ENCODE peak calls at places on chromosomes 16 and 17, in five cellular contexts. V is breast epithelium, U is heart left ventricle, Y is IMR-90, M is stomach. P is an unnamed sample. For H3K4me1, the result is how much of the 10 kb centered on the place peaks cover.

GRCh38 chr17:49748791-49749190 is 15.1 kb downstream of the FAM117A start:
- DNase-seq in M (no peak), U (no peak), Y (no peak), V (no peak), P (no peak)

GRCh38 chr16:85211247-85211910 is 99.1 kb upstream of the CIBAR2 start:
- DNase-seq in U (no peak), M (no peak), Y (no peak), V (no peak), P (no peak)

GRCh38 chr17:17798573-17799255 is 38.1 kb downstream of the SREBF1 start:
- DNase-seq in V (no peak), Y (no peak), U (no peak), M (no peak), P (no peak)

GRCh38 chr16:10213748-10214147 is 31.5 kb upstream of the GRIN2A start:
- DNase-seq in U (no peak), Y (no peak), M (no peak), V (no peak), P (no peak)

GRCh38 chr16:1754204-1754603 is 17.1 kb downstream of the NME3 start:
- DNase-seq in V (no peak), U (no peak), Y (no peak), M (no peak), P (no peak)

GRCh38 chr16:69870761-69871160 is 80.4 kb upstream of the CLEC18A start:
- DNase-seq in V (no peak), Y (no peak), U (no peak), M (no peak), P (no peak)

GRCh38 chr17:28928061-28928460 is 23.3 kb downstream of the PHF12 start:
- DNase-seq in V (no peak), U (no peak), M (no peak), Y (peak), P (no peak)

GRCh38 chr17:57484081-57484666 is 227.9 kb downstream of the MSI2 start:
- DNase-seq in U (no peak), V (no peak), Y (peak), M (no peak), P (no peak)

GRCh38 chr16:17176199-17176598 is 294.6 kb downstream of the XYLT1 start:
- DNase-seq in M (no peak), V (no peak), Y (no peak), U (no peak), P (no peak)

GRCh38 chr17:7912927-7913524 is 3.1 kb downstream of the RNF227 start:
- DNase-seq in M (no peak), Y (peak), U (no peak), V (no peak), P (no peak)
- H3K4me1 ChIP-seq in M (under half), Y (under half), U (under half), V (under half), P (under half)

GRCh38 chr16:3595521-3596021 is 15.8 kb downstream of the SLX4 start:
- DNase-seq in V (no peak), Y (no peak), U (no peak), M (no peak), P (no peak)

GRCh38 chr16:3596101-3596861 is 15.1 kb downstream of the SLX4 start:
- DNase-seq in V (no peak), M (no peak), Y (no peak), U (no peak), P (no peak)

GRCh38 chr16:3597226-3597625 is 14.2 kb downstream of the SLX4 start:
- DNase-seq in M (no peak), U (no peak), Y (no peak), V (no peak), P (no peak)

GRCh38 chr16:3594316-3595109 is 16.9 kb downstream of the SLX4 start:
- DNase-seq in M (no peak), U (no peak), V (no peak), Y (no peak), P (no peak)

GRCh38 chr16:3595110-3595486 is 16.3 kb downstream of the SLX4 start:
- DNase-seq in Y (no peak), U (no peak), M (no peak), V (no peak), P (no peak)
- TF ChIP-seq POLR2A in Y (no peak), U (no peak), M (no peak), V (no peak), P (no peak)

GRCh38 chr16:88963583-88963982 is 13.4 kb downstream of the CBFA2T3 start:
- DNase-seq in U (no peak), V (no peak), M (no peak), Y (no peak), P (no peak)

GRCh38 chr16:88962478-88963152 is 14.4 kb downstream of the CBFA2T3 start:
- DNase-seq in M (no peak), Y (no peak), U (no peak), V (no peak), P (no peak)

GRCh38 chr16:88965411-88965810 is 11.6 kb downstream of the CBFA2T3 start:
- DNase-seq in U (no peak), V (no peak), Y (no peak), M (no peak), P (no peak)

GRCh38 chr16:88965826-88966480 is 11.1 kb downstream of the CBFA2T3 start:
- DNase-seq in V (no peak), M (no peak), Y (no peak), U (no peak), P (no peak)

DNA sequence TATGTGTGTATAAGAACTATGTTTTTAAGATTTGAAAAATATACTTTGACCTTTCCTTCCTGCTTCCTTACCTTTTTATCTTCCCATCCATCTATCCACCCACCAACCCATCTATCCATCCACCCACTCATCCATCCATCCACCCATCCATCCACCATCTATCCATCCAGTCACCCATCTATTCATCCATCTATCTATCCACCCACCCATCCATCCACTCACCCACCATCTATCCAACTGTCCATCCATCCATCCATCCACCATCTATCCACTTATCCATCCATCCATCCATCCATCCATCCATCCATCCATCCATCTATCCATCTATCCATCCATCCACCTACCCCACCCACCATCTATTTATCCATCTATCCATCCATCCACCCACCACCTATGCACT is 12.4 kb downstream of the CBFA2T3 start:
- DNase-seq in Y (no peak), M (no peak), V (no peak), U (no peak), P (no peak)
- H3K4me1 ChIP-seq in Y (under half), M (under half), V (under half), U (under half), P (under half)

DNA sequence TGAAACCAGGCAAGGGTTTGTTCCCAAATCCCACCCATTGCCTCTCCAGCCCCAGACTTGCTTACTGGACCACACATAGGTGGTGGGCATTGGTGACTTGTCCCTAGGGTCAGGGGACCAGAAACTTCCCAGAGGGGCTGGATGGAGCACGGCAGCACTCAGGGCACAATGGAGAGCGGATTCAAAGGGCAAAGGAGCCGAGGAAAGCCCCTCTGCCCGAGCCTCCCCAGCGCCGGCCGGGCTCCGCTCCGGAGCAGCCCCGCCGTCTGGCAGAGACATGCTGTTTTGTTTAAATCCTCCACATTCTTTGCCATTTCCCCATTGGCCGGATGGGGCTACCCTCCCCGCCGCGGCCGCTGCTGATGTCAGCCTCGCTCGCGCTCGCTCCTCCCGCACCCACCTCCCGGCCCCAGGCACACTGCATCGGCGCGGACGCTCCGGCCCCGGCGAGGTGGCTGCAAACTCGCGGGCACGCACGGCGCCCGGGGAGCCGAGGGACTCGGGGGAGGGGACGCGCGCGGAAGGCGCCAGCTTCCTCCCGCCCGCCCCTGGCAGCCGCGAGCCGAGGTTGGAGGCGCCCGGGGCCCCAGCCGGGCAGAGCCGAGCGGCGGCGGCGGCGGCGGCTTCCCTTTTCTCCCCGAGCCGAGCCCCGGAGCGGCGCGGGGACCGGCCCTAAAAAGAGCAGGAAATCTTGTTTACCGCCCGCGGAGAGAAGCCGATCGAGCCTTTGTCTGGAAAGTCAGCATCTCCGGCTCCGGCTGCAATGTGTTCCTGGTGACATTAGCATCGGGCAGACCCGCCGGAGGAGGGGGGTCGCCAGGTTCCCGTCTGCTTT is at the start of gene PITPNC1:
- DNase-seq in V (peak), Y (peak), M (peak), U (peak), P (peak)
- TF ChIP-seq POLR2A in V (peak), Y (peak), M (no peak), U (peak), P (peak)

DNA sequence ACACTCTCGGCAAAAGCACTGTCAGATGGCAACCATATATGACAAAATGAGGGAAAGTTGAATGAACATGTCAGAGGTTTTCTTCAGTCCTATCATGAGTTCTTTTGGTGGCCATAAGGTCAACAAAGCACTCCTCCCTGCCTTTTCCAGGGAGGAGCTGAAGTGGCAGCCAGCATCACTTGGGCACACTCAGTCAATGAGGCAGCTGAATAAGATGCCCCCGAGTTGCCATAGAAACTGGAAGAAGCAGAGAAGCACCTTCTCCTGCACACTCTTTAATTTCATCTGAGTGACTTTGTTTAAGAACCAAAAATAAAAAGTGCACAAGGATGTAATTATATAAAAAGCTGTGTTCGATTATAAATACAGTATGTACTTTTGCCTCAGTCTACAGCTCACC is 15.9 kb downstream of the KCNJ2 start:
- DNase-seq in U (no peak), M (no peak), Y (no peak), V (no peak), P (no peak)
- H3K4me1 ChIP-seq in U (under half), M (under half), Y (under half), V (under half), P (under half)

GRCh38 chr16:30350134-30350871 is 4.8 kb downstream of the CD2BP2 start:
- DNase-seq in M (no peak), Y (no peak), V (no peak), U (no peak), P (no peak)

GRCh38 chr16:30351001-30351441 is 4.1 kb downstream of the CD2BP2 start:
- DNase-seq in U (no peak), V (no peak), M (no peak), Y (no peak), P (no peak)

GRCh38 chr16:30353438-30354129 is 1.5 kb downstream of the CD2BP2 start:
- DNase-seq in M (no peak), Y (no peak), V (peak), U (no peak), P (no peak)

GRCh38 chr16:30352488-30353401 is 2.4 kb downstream of the CD2BP2 start:
- DNase-seq in M (no peak), V (peak), Y (no peak), U (no peak), P (peak)

DNA sequence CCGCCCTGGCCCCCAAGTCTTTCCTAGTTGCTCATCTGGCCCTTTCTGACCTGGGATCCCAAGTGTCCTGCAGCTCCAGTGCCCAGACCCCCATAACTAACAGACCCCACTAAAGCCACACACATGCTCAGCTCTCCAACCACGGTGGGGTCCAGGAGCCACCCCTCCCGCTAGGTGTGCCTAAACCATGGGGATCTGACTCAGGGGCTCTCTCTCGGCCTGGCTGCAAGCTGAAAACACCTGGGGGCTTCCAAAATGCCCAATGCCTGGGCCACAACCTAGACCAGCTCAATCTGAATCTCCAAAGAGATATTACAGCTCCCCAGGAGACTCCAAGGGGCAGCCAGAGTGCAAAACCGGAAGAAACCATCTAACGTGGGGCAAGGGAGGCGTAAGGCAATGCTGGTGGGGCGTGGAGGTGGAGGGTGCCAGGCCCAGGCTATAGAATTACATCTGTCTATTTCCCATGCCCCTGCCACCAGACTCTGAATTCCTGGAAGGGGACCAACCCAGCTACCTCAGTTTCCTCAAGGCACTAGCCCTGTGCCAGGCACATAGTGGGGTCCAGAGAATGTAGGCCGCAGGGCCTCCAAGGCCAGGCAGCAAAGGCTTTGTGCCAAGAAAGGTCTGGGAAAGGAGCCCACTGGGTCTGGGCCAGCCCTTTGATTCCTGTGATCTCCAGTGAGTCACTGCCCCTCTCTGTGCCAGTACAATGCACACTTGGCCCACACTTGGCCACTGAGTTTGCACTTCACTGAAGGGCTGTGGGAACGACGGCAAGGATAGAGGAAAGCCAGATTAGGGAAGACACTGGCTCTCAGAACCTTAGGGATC is 3.3 kb downstream of the CD2BP2 start:
- DNase-seq in M (peak), Y (peak), U (peak), V (peak), P (no peak)
- TF ChIP-seq POLR2A in M (no peak), Y (peak), U (no peak), V (no peak), P (no peak)